ENCODE peak calls at places on chromosomes 7 and 10, in ten cellular contexts. F, A, C, G, D, I, X, B, U and P are unnamed samples.

GRCh38 chr7:727806-728460 is 852 bp upstream of the PRKAR1B start:
- DNase-seq in A (peak; percentile 51), C (no peak), F (no peak), B (no peak), G (no peak), U (no peak), X (no peak), D (no peak), I (peak; percentile 32), P (no peak)

GRCh38 chr7:45202618-45203017 is 45.0 kb downstream of the RAMP3 start:
- DNase-seq in F (no peak), I (no peak), D (no peak), B (no peak), A (no peak), C (no peak), G (no peak), X (no peak), U (no peak), P (no peak)

GRCh38 chr10:73887038-73888015 is 13.0 kb upstream of the CAMK2G start:
- DNase-seq in X (peak; percentile 42), A (peak; percentile 96), G (no peak), B (peak; percentile 71), C (no peak), D (peak; percentile 88), I (peak; percentile 82), U (no peak), F (peak; percentile 90), P (peak; percentile 96)

GRCh38 chr10:10804061-10804460 is 213.6 kb upstream of the CELF2 start:
- DNase-seq in A (no peak), I (no peak), C (no peak), X (no peak), D (no peak), F (no peak), B (no peak), G (no peak), U (no peak), P (no peak)

GRCh38 chr10:98611432-98611831 is 164.7 kb upstream of the HPS1 start:
- DNase-seq in C (no peak), F (no peak), X (no peak), G (no peak), I (no peak), B (no peak), D (no peak), A (no peak), U (no peak), P (peak; percentile 16)

GRCh38 chr7:85125160-85125559 is 61.7 kb downstream of the SEMA3D start:
- DNase-seq in A (no peak), D (no peak), I (no peak), X (no peak), G (no peak), C (no peak), F (no peak), B (no peak), U (no peak), P (no peak)

GRCh38 chr7:27329917-27330316 is 87.3 kb downstream of the EVX1 start:
- DNase-seq in I (no peak), X (no peak), A (peak; percentile 19), B (no peak), G (no peak), U (no peak), F (peak; percentile 10), C (no peak), D (no peak), P (no peak)

GRCh38 chr10:80459047-80459865 is 5.1 kb downstream of the TSPAN14 start:
- DNase-seq in X (peak; percentile 14), D (no peak), I (peak; percentile 81), U (peak; percentile 47), C (no peak), G (no peak), A (peak; percentile 87), B (no peak), F (no peak), P (peak; percentile 89)

GRCh38 chr7:117186631-117187030 is 136.2 kb downstream of the WNT2 start:
- DNase-seq in G (no peak), U (no peak), D (no peak), C (no peak), F (no peak), A (no peak), I (no peak), X (no peak), B (no peak), P (no peak)

GRCh38 chr7:155997431-155998327 is 185.4 kb upstream of the SHH start:
- DNase-seq in U (no peak), A (no peak), B (no peak), D (no peak), G (no peak), I (no peak), F (no peak), C (no peak), X (no peak), P (no peak)

GRCh38 chr10:72105098-72105475 is 16.7 kb upstream of the SPOCK2 start:
- DNase-seq in B (no peak), C (no peak), U (no peak), G (no peak), A (no peak), D (no peak), F (no peak), X (no peak), I (no peak), P (no peak)

GRCh38 chr10:95170790-95171189 is 23.2 kb upstream of the ACSM6 start:
- DNase-seq in G (no peak), U (no peak), I (no peak), A (no peak), B (no peak), F (no peak), X (no peak), C (no peak), D (no peak), P (no peak)

GRCh38 chr7:34073676-34074075 is 168.3 kb downstream of the BMPER start:
- DNase-seq in F (no peak), D (no peak), I (peak; percentile 65), C (no peak), B (no peak), A (peak; percentile 29), G (no peak), X (no peak), U (no peak), P (peak; percentile 25)

GRCh38 chr7:155007947-155008346 is 5.0 kb upstream of the PAXIP1 start:
- DNase-seq in I (no peak), G (no peak), F (no peak), D (no peak), U (no peak), B (no peak), X (peak; percentile 7), A (peak; percentile 19), C (no peak), P (no peak)

GRCh38 chr7:2525931-2526630 is 6.5 kb downstream of the LFNG start:
- DNase-seq in I (no peak), D (no peak), F (peak; percentile 15), X (peak; percentile 80), A (no peak), G (peak; percentile 75), B (no peak), C (no peak), U (no peak), P (no peak)

GRCh38 chr10:46215426-46215825 is 71.4 kb upstream of the ANTXRL start:
- DNase-seq in A (no peak), G (no peak), X (no peak), F (no peak), U (no peak), I (no peak), D (no peak), C (no peak), B (no peak), P (no peak)